ENCODE peak calls at places on chromosomes 3 and 15, in four cellular contexts. S is HTR-8/SVneo, C is HT1080, B is T-cell. Q is an unnamed sample.

GRCh38 chr3:183548262-183548769 is 7.2 kb downstream of the KLHL6 start:
- DNase-seq in S (peak; percentile 79), C (peak; percentile 86), B (no peak), Q (no peak)

GRCh38 chr3:71425491-71426071 is 157.9 kb downstream of the FOXP1 start:
- DNase-seq in S (peak; percentile 24), C (peak; percentile 93), B (no peak), Q (no peak)

GRCh38 chr3:170524072-170524471 is 61.8 kb downstream of the SLC7A14 start:
- DNase-seq in S (no peak), C (no peak), B (no peak), Q (no peak)

GRCh38 chr15:89088605-89089315 is 504 bp downstream of the ABHD2 start:
- DNase-seq in S (no peak), C (no peak), B (no peak), Q (no peak)

GRCh38 chr15:92336588-92336987 is 57.1 kb upstream of the ST8SIA2 start:
- DNase-seq in S (no peak), C (no peak), B (no peak), Q (no peak)

GRCh38 chr3:98038241-98038640 is 3.1 kb upstream of the GABRR3 start:
- DNase-seq in S (no peak), C (no peak), B (no peak), Q (no peak)

GRCh38 chr15:88882745-88883144 is 12.6 kb downstream of the HAPLN3 start:
- DNase-seq in S (no peak), C (peak; percentile 73), B (no peak), Q (no peak)

GRCh38 chr3:129106320-129106719 is 15.3 kb downstream of the RAB43 start:
- DNase-seq in S (no peak), C (no peak), B (no peak), Q (no peak)

GRCh38 chr3:141093397-141093796 is 42.2 kb downstream of the SPSB4 start:
- DNase-seq in S (no peak), C (peak; percentile 72), B (no peak), Q (no peak)

GRCh38 chr3:47890832-47891620 is 88.1 kb downstream of the DHX30 start:
- DNase-seq in S (no peak), C (no peak), B (no peak), Q (no peak)

GRCh38 chr15:37035349-37035748 is 65.0 kb downstream of the MEIS2 start:
- DNase-seq in S (no peak), C (no peak), B (no peak), Q (no peak)

GRCh38 chr3:146162561-146162960 is 1.6 kb upstream of the PLOD2 start:
- DNase-seq in S (no peak), C (no peak), B (no peak), Q (no peak)

GRCh38 chr3:11335056-11335608 is 62.9 kb downstream of the ATG7 start:
- DNase-seq in S (peak; percentile 78), C (peak; percentile 79), B (no peak), Q (no peak)

GRCh38 chr3:159616234-159616825 is 372.3 kb upstream of the IL12A start:
- DNase-seq in S (no peak), C (peak; percentile 70), B (no peak), Q (no peak)

GRCh38 chr15:95784508-95784907 is 546.0 kb upstream of the NR2F2 start:
- DNase-seq in S (no peak), C (no peak), B (no peak), Q (no peak)

GRCh38 chr3:81741214-81741613 is 20.2 kb downstream of the GBE1 start:
- DNase-seq in S (no peak), C (no peak), B (no peak), Q (no peak)

GRCh38 chr3:12138044-12138443 is 20.7 kb downstream of the TIMP4 start:
- DNase-seq in S (peak; percentile 14), C (no peak), B (no peak), Q (no peak)

GRCh38 chr3:113532698-113533533 is 561 bp downstream of the SIDT1 start:
- DNase-seq in S (no peak), C (no peak), B (peak; percentile 29), Q (no peak)

GRCh38 chr15:79965836-79966630 is 5.0 kb downstream of the BCL2A1 start:
- DNase-seq in S (no peak), C (peak; percentile 31), B (no peak), Q (no peak)

GRCh38 chr3:39960515-39961403 is 151.3 kb downstream of the MYRIP start:
- DNase-seq in S (no peak), C (no peak), B (no peak), Q (no peak)

GRCh38 chr3:66270726-66271125 is 49.9 kb downstream of the SLC25A26 start:
- DNase-seq in S (no peak), C (no peak), B (no peak), Q (no peak)

Q was measured in NCI-H1436 treated with DMSO at 0.1 percent for 48 hours.